ENCODE peak calls at places on chromosomes 11 and 22, in seven cellular contexts. D is amniotic stem cell; W is neural crest cell; E is activated naive CD8-positive, alpha-beta T cell treated with anti-CD3 and anti-CD28 coated beads, Interleukin-2, amount 50 U/mL, for 24 hours; R is T-helper 1 cell; Z is T-cell; U is activated T-cell treated with anti-CD3 and anti-CD28 coated beads, Interleukin-2, amount 50 U/mL, for 24 hours. A is an unnamed sample.
A peak's percentile ranks its signal among the peaks of the same experiment; 100 is the strongest.

GRCh38 chr11:576791-577610 is 731 bp downstream of the PHRF1 start:
- DNase-seq in D (no peak), W (no peak), U (no peak), E (no peak), Z (no peak), R (no peak), A (no peak)

GRCh38 chr11:44574620-44575287 is 9.3 kb downstream of the CD82 start:
- DNase-seq in Z (no peak), R (no peak), W (no peak), E (no peak), U (no peak), D (peak; percentile 43), A (no peak)

GRCh38 chr11:46100670-46101069 is 20.6 kb downstream of the PHF21A start:
- DNase-seq in U (no peak), Z (no peak), D (no peak), R (no peak), W (no peak), E (no peak), A (no peak)

GRCh38 chr11:64126796-64127195 is 39.1 kb downstream of the MACROD1 start:
- DNase-seq in U (no peak), Z (no peak), W (no peak), D (no peak), R (no peak), E (no peak), A (no peak)

GRCh38 chr11:121889931-121890330 is 226.1 kb downstream of the BLID start:
- DNase-seq in E (no peak), R (no peak), U (no peak), Z (no peak), W (no peak), D (peak; percentile 56), A (no peak)

GRCh38 chr22:32660292-32660691 is 141.2 kb upstream of the TIMP3 start:
- DNase-seq in Z (peak; percentile 45), W (peak; percentile 59), R (peak; percentile 19), D (peak; percentile 32), U (peak; percentile 68), E (peak; percentile 60), A (peak; percentile 67)

GRCh38 chr11:67373916-67374570 is 645 bp upstream of the CLCF1 start:
- DNase-seq in U (peak; percentile 60), E (peak; percentile 65), Z (no peak), R (peak; percentile 41), D (peak; percentile 87), W (peak; percentile 55), A (peak; percentile 52)

GRCh38 chr11:643366-643765 is 6.3 kb downstream of the DRD4 start:
- DNase-seq in W (no peak), R (no peak), D (no peak), E (no peak), Z (no peak), U (no peak), A (no peak)

GRCh38 chr11:36383200-36383599 is 87.1 kb downstream of the PRR5L start:
- DNase-seq in E (no peak), Z (no peak), D (no peak), U (no peak), R (no peak), W (no peak), A (no peak)

GRCh38 chr11:1198766-1199688 is 23.8 kb upstream of the MUC5B start:
- DNase-seq in U (no peak), D (no peak), E (no peak), Z (no peak), R (no peak), W (no peak), A (no peak)